ENCODE peak calls at places on chromosomes 4 and X, in six cellular contexts. One of them, this sample, is unnamed.

GRCh38 chrX:111095974-111096870 is at the start of gene PAK3:
- DNase-seq in dorsolateral prefrontal cortex: peak
- DNase-seq in A549: no peak
- DNase-seq in ovary: peak
- DNase-seq in cardiac fibroblast: peak
- DNase-seq in AG09319: no peak
- DNase-seq in this sample: peak

GRCh38 chr4:140056015-140056414 is 98.0 kb downstream of the MAML3 start:
- DNase-seq in dorsolateral prefrontal cortex: no peak
- DNase-seq in A549: no peak
- DNase-seq in ovary: no peak
- DNase-seq in cardiac fibroblast: no peak
- DNase-seq in AG09319: no peak
- DNase-seq in this sample: no peak

GRCh38 chr4:121306932-121307331 is 73.9 kb downstream of the QRFPR start:
- DNase-seq in dorsolateral prefrontal cortex: no peak
- DNase-seq in A549: no peak
- DNase-seq in ovary: no peak
- DNase-seq in cardiac fibroblast: no peak
- DNase-seq in AG09319: no peak
- DNase-seq in this sample: no peak

GRCh38 chrX:48835524-48836329 is at the start of gene PCSK1N:
- DNase-seq in dorsolateral prefrontal cortex: no peak
- DNase-seq in A549: peak
- DNase-seq in ovary: no peak
- DNase-seq in cardiac fibroblast: peak
- DNase-seq in AG09319: no peak
- DNase-seq in this sample: no peak

GRCh38 chr4:85498068-85498733 is 23.3 kb downstream of the ARHGAP24 start:
- DNase-seq in dorsolateral prefrontal cortex: peak
- DNase-seq in A549: no peak
- DNase-seq in ovary: no peak
- DNase-seq in cardiac fibroblast: peak
- DNase-seq in AG09319: no peak
- DNase-seq in this sample: no peak

GRCh38 chr4:86593726-86594558 is at the start of gene PTPN13:
- DNase-seq in dorsolateral prefrontal cortex: peak
- DNase-seq in A549: peak
- DNase-seq in ovary: peak
- DNase-seq in cardiac fibroblast: peak
- DNase-seq in AG09319: peak
- DNase-seq in this sample: peak

GRCh38 chr4:155339999-155340398 is 36.8 kb downstream of the MAP9 start:
- DNase-seq in dorsolateral prefrontal cortex: no peak
- DNase-seq in A549: peak
- DNase-seq in ovary: no peak
- DNase-seq in cardiac fibroblast: no peak
- DNase-seq in AG09319: no peak
- DNase-seq in this sample: no peak

GRCh38 chr4:53586121-53586816 is 5.0 kb downstream of the LNX1 start:
- DNase-seq in dorsolateral prefrontal cortex: no peak
- DNase-seq in A549: no peak
- DNase-seq in ovary: no peak
- DNase-seq in cardiac fibroblast: peak
- DNase-seq in AG09319: peak
- DNase-seq in this sample: no peak

GRCh38 chrX:47384502-47384901 is 14.1 kb downstream of the ZNF157 start:
- DNase-seq in dorsolateral prefrontal cortex: peak
- DNase-seq in A549: peak
- DNase-seq in ovary: peak
- DNase-seq in cardiac fibroblast: peak
- DNase-seq in AG09319: peak
- DNase-seq in this sample: peak

GRCh38 chrX:1045680-1046314 is 166.7 kb downstream of the CRLF2 start:
- DNase-seq in dorsolateral prefrontal cortex: no peak
- DNase-seq in A549: no peak
- DNase-seq in ovary: no peak
- DNase-seq in cardiac fibroblast: no peak
- DNase-seq in AG09319: no peak
- DNase-seq in this sample: no peak

GRCh38 chr4:162164881-162165528 is 1.2 kb upstream of the FSTL5 start:
- DNase-seq in dorsolateral prefrontal cortex: no peak
- DNase-seq in A549: no peak
- DNase-seq in ovary: no peak
- DNase-seq in cardiac fibroblast: no peak
- DNase-seq in AG09319: no peak
- DNase-seq in this sample: no peak

GRCh38 chr4:94934201-94934600 is 176.4 kb downstream of the BMPR1B start:
- DNase-seq in dorsolateral prefrontal cortex: no peak
- DNase-seq in A549: no peak
- DNase-seq in ovary: no peak
- DNase-seq in cardiac fibroblast: peak
- DNase-seq in AG09319: no peak
- DNase-seq in this sample: no peak

GRCh38 chr4:161522031-161522430 is 641.8 kb downstream of the FSTL5 start:
- DNase-seq in dorsolateral prefrontal cortex: no peak
- DNase-seq in A549: no peak
- DNase-seq in ovary: no peak
- DNase-seq in cardiac fibroblast: peak
- DNase-seq in AG09319: no peak
- DNase-seq in this sample: no peak

DNA sequence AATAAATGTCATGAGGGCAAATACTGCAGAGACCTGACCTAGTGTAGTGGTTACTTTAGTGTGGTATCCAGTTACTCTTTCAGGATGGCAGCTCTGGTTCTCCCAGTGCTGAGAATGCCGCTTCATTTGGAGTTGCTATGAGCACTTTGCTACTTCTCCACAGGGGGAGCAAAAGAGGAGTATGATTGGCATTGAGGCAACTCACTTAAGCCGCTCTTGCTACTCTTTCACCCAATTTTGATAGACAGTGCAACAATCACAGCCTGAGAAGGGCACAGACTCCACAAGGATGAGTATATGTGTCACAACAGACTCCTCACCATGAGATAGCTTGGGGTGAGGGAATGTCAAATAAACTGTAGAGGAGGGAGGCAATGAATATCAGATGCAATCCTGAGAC is 81.2 kb downstream of the NPY1R start:
- DNase-seq in dorsolateral prefrontal cortex: no peak
- DNase-seq in A549: no peak
- DNase-seq in ovary: no peak
- DNase-seq in cardiac fibroblast: no peak
- DNase-seq in AG09319: no peak
- DNase-seq in this sample: no peak
- TF ChIP-seq CTCF in dorsolateral prefrontal cortex: no peak
- TF ChIP-seq CTCF in A549: no peak
- TF ChIP-seq CTCF in ovary: no peak
- TF ChIP-seq CTCF in cardiac fibroblast: no peak
- TF ChIP-seq CTCF in AG09319: no peak
- TF ChIP-seq CTCF in this sample: no peak

GRCh38 chr4:67723949-67724348 is 23.0 kb upstream of the UBA6 start:
- DNase-seq in dorsolateral prefrontal cortex: no peak
- DNase-seq in A549: no peak
- DNase-seq in ovary: no peak
- DNase-seq in cardiac fibroblast: no peak
- DNase-seq in AG09319: no peak
- DNase-seq in this sample: no peak
- TF ChIP-seq CTCF in dorsolateral prefrontal cortex: no peak
- TF ChIP-seq CTCF in A549: no peak
- TF ChIP-seq CTCF in ovary: no peak
- TF ChIP-seq CTCF in cardiac fibroblast: no peak
- TF ChIP-seq CTCF in AG09319: no peak
- TF ChIP-seq CTCF in this sample: no peak

GRCh38 chrX:123835661-123836371 is 24.0 kb upstream of the XIAP start:
- DNase-seq in dorsolateral prefrontal cortex: no peak
- DNase-seq in A549: peak
- DNase-seq in ovary: no peak
- DNase-seq in cardiac fibroblast: peak
- DNase-seq in AG09319: no peak
- DNase-seq in this sample: no peak

GRCh38 chrX:123834116-123834515 is 25.7 kb upstream of the XIAP start:
- DNase-seq in dorsolateral prefrontal cortex: no peak
- DNase-seq in A549: no peak
- DNase-seq in ovary: no peak
- DNase-seq in cardiac fibroblast: no peak
- DNase-seq in AG09319: no peak
- DNase-seq in this sample: no peak

GRCh38 chrX:123833387-123833786 is 26.5 kb upstream of the XIAP start:
- DNase-seq in dorsolateral prefrontal cortex: no peak
- DNase-seq in A549: peak
- DNase-seq in ovary: no peak
- DNase-seq in cardiac fibroblast: peak
- DNase-seq in AG09319: no peak
- DNase-seq in this sample: peak

GRCh38 chrX:123830309-123830708 is 29.5 kb upstream of the XIAP start:
- DNase-seq in dorsolateral prefrontal cortex: no peak
- DNase-seq in A549: peak
- DNase-seq in ovary: no peak
- DNase-seq in cardiac fibroblast: peak
- DNase-seq in AG09319: peak
- DNase-seq in this sample: no peak
- TF ChIP-seq CTCF in dorsolateral prefrontal cortex: no peak
- TF ChIP-seq CTCF in A549: no peak
- TF ChIP-seq CTCF in ovary: no peak
- TF ChIP-seq CTCF in cardiac fibroblast: no peak
- TF ChIP-seq CTCF in AG09319: no peak
- TF ChIP-seq CTCF in this sample: no peak

GRCh38 chr4:11626046-11626445 is 197.4 kb upstream of the HS3ST1 start:
- DNase-seq in dorsolateral prefrontal cortex: no peak
- DNase-seq in A549: no peak
- DNase-seq in ovary: no peak
- DNase-seq in cardiac fibroblast: no peak
- DNase-seq in AG09319: no peak
- DNase-seq in this sample: no peak

GRCh38 chr4:11625206-11625605 is 196.5 kb upstream of the HS3ST1 start:
- DNase-seq in dorsolateral prefrontal cortex: no peak
- DNase-seq in A549: no peak
- DNase-seq in ovary: no peak
- DNase-seq in cardiac fibroblast: no peak
- DNase-seq in AG09319: no peak
- DNase-seq in this sample: no peak

GRCh38 chr4:11624370-11624769 is 195.7 kb upstream of the HS3ST1 start:
- DNase-seq in dorsolateral prefrontal cortex: no peak
- DNase-seq in A549: no peak
- DNase-seq in ovary: no peak
- DNase-seq in cardiac fibroblast: no peak
- DNase-seq in AG09319: no peak
- DNase-seq in this sample: no peak

GRCh38 chr4:11622961-11623725 is 194.4 kb upstream of the HS3ST1 start:
- DNase-seq in dorsolateral prefrontal cortex: no peak
- DNase-seq in A549: no peak
- DNase-seq in ovary: no peak
- DNase-seq in cardiac fibroblast: no peak
- DNase-seq in AG09319: no peak
- DNase-seq in this sample: no peak

GRCh38 chr4:11623726-11624037 is 195.0 kb upstream of the HS3ST1 start:
- DNase-seq in dorsolateral prefrontal cortex: no peak
- DNase-seq in A549: peak
- DNase-seq in ovary: no peak
- DNase-seq in cardiac fibroblast: peak
- DNase-seq in AG09319: no peak
- DNase-seq in this sample: no peak
- TF ChIP-seq CTCF in dorsolateral prefrontal cortex: peak
- TF ChIP-seq CTCF in A549: peak
- TF ChIP-seq CTCF in ovary: no peak
- TF ChIP-seq CTCF in cardiac fibroblast: peak
- TF ChIP-seq CTCF in AG09319: no peak
- TF ChIP-seq CTCF in this sample: peak

DNA sequence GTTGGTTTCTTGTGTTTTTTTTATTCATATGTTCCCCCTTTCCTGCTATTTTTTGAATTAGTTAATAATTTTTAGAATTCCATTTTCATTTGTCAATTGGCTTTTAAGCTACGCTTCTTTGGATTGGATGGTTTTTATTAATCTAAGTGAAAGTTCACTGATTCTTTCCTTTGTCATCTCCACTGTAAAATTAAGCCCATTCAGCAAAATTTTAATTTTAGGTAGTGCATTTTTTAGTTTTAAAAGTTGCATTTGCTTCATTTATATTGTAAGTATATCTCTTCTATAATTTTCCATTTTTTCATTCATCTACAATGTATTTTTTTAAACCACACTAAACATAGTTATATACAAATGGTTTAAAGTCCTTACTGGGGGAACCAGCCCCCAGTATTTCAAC is 417.3 kb upstream of the HTR2C start:
- DNase-seq in dorsolateral prefrontal cortex: no peak
- DNase-seq in A549: no peak
- DNase-seq in ovary: no peak
- DNase-seq in cardiac fibroblast: no peak
- DNase-seq in AG09319: no peak
- DNase-seq in this sample: no peak
- TF ChIP-seq CTCF in dorsolateral prefrontal cortex: no peak
- TF ChIP-seq CTCF in A549: no peak
- TF ChIP-seq CTCF in ovary: no peak
- TF ChIP-seq CTCF in cardiac fibroblast: no peak
- TF ChIP-seq CTCF in AG09319: no peak
- TF ChIP-seq CTCF in this sample: no peak

DNA sequence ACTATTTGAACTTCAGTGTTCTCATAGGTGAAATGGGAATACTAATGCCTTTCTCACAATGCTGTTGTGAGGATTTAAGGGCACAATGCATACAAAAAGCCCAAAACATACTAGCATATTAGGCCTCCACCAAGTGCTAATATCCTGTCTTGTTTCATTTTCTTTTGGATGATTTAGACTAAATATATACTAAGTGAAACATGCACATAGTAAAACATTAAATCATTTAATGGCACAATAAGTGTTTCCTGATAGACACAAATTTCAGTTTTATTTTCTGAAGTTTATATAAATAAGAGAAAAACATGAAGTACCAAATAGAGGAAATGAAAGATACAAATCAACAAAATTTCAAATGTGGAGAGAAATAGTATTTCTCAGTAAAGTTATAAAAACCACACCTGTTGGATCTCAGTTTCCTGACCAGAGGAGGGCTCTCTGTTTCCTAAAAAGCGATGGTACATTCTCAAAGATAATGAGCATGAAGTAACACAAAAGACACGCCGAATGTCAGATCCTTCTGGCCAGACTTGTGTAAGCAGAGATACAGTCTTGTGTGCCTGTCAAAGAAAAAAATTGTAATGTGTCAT is 25.1 kb downstream of the DDX60 start:
- DNase-seq in dorsolateral prefrontal cortex: no peak
- DNase-seq in A549: no peak
- DNase-seq in ovary: no peak
- DNase-seq in cardiac fibroblast: no peak
- DNase-seq in AG09319: no peak
- DNase-seq in this sample: no peak
- TF ChIP-seq CTCF in dorsolateral prefrontal cortex: no peak
- TF ChIP-seq CTCF in A549: no peak
- TF ChIP-seq CTCF in ovary: no peak
- TF ChIP-seq CTCF in cardiac fibroblast: no peak
- TF ChIP-seq CTCF in AG09319: no peak
- TF ChIP-seq CTCF in this sample: no peak